ENCODE peak calls at places on chromosome X, in seven cellular contexts. F, T, Q, Y, H, K and P are unnamed samples. For H3K4me1 and H3K27me3, the result is how much of the 10 kb centered on the place peaks cover.

GRCh38 chrX:135505356-135505755 is 15.1 kb upstream of the INTS6L start:
- DNase-seq in F (no peak), T (no peak), Q (no peak), Y (no peak), H (no peak), K (no peak), P (no peak)

GRCh38 chrX:373641-374471 is 12.9 kb downstream of the PPP2R3B start:
- DNase-seq in F (no peak), T (peak), Q (no peak), Y (no peak), H (no peak), K (no peak), P (peak)

GRCh38 chrX:47311857-47312774 is 58.3 kb upstream of the ZNF157 start:
- DNase-seq in F (peak), T (no peak), Q (peak), Y (peak), H (peak), K (no peak), P (no peak)

GRCh38 chrX:118507766-118508165 is 12.2 kb downstream of the DOCK11 start:
- DNase-seq in F (no peak), T (no peak), Q (no peak), Y (no peak), H (no peak), K (no peak), P (no peak)

GRCh38 chrX:154333837-154334271 is 38.3 kb downstream of the TKTL1 start:
- DNase-seq in F (no peak), T (no peak), Q (no peak), Y (no peak), H (no peak), K (no peak), P (no peak)

GRCh38 chrX:35339796-35340195 is 397.2 kb downstream of the FAM47B start:
- DNase-seq in F (no peak), T (no peak), Q (no peak), Y (no peak), H (no peak), K (no peak), P (no peak)

GRCh38 chrX:84737471-84737871 is 235.2 kb upstream of the HDX start:
- DNase-seq in F (no peak), T (no peak), Q (no peak), Y (peak), H (no peak), K (no peak), P (peak)

GRCh38 chrX:114626323-114626722 is 42.4 kb downstream of the HTR2C start:
- DNase-seq in F (peak), T (no peak), Q (no peak), Y (no peak), H (no peak), K (no peak), P (no peak)

GRCh38 chrX:136525738-136526606 is 6.0 kb upstream of the VGLL1 start:
- DNase-seq in F (no peak), T (no peak), Q (peak), Y (peak), H (peak), K (no peak), P (peak)

GRCh38 chrX:63922221-63922620 is 137.2 kb upstream of the ARHGEF9 start:
- DNase-seq in F (no peak), T (no peak), Q (no peak), Y (no peak), H (no peak), K (no peak), P (no peak)

GRCh38 chrX:55640854-55641253 is 17.7 kb downstream of the FOXR2 start:
- DNase-seq in F (no peak), T (no peak), Q (no peak), Y (no peak), H (no peak), K (no peak), P (no peak)

GRCh38 chrX:135384161-135384836 is 37.4 kb upstream of the SMIM10L2A start:
- DNase-seq in F (no peak), T (no peak), Q (no peak), Y (no peak), H (no peak), K (no peak), P (no peak)

GRCh38 chrX:38578152-38578551 is 16.8 kb downstream of the TSPAN7 start:
- DNase-seq in F (no peak), T (no peak), Q (peak), Y (no peak), H (no peak), K (no peak), P (no peak)
- H3K27ac ChIP-seq in F (no peak), T (no peak), Q (peak), Y (no peak), H (no peak), K (no peak), P (no peak)

GRCh38 chrX:19852014-19853005 is 35.1 kb downstream of the SH3KBP1 start:
- DNase-seq in F (no peak), T (no peak), Q (no peak), Y (no peak), H (no peak), K (no peak), P (peak)

GRCh38 chrX:19862634-19863236 is 24.7 kb downstream of the SH3KBP1 start:
- DNase-seq in F (no peak), T (no peak), Q (no peak), Y (no peak), H (no peak), K (no peak), P (no peak)

GRCh38 chrX:19860571-19860970 is 26.8 kb downstream of the SH3KBP1 start:
- DNase-seq in F (no peak), T (no peak), Q (no peak), Y (no peak), H (no peak), K (no peak), P (no peak)

GRCh38 chrX:19855700-19856381 is 31.6 kb downstream of the SH3KBP1 start:
- DNase-seq in F (no peak), T (no peak), Q (no peak), Y (no peak), H (no peak), K (no peak), P (no peak)

GRCh38 chrX:19857131-19857530 is 30.3 kb downstream of the SH3KBP1 start:
- DNase-seq in F (no peak), T (no peak), Q (no peak), Y (no peak), H (no peak), K (no peak), P (no peak)
- H3K4me1 ChIP-seq in F (under half), T (under half), Q (under half), Y (under half), H (under half), K (under half), P (under half)

GRCh38 chrX:33171071-33171470 is 40.3 kb downstream of the DMD start:
- DNase-seq in F (no peak), T (no peak), Q (no peak), Y (no peak), H (no peak), K (no peak), P (no peak)
- H3K27me3 ChIP-seq in F (under half), T (under half), Q (under half), Y (under half), H (under half), K (under half), P (under half)

GRCh38 chrX:150363561-150364346 is 637 bp downstream of the MAMLD1 start:
- DNase-seq in F (peak), T (no peak), Q (peak), Y (no peak), H (peak), K (no peak), P (peak)
- H3K27ac ChIP-seq in F (peak), T (no peak), Q (peak), Y (peak), H (peak), K (peak), P (peak)

DNA sequence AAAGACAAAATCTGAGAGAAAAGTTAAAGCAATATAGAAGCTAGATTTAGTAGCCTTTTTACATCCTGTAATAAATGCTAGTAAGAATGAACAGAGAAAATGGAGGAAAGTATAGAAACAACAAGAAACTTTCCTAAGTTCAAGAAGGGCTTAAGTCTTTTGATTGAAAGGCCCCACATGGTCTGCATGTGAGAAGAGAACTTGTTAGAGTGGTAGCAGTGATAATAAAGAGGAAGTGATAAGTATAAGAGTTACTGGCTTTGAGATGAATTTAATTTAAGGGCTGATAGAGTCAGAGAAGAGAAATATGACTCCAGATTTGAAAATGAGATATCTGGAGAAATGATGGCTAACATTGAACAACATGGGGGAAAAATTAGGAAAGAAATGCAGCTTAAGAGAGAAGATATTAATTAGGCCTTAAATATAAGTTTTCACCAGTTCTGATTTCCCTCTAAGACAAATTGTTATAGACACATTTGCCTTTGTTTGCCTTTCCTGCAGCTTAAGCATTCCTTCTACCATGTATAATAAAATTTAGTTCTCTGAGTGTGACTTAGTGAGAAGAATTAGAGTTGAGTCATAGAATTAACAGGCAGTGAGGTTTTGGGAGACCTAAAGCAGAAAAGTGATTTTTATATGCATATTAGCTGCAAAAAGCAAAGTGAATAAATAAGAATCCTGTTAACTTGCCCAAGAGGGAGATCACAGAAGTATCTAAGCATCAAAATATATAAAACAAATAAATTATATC is 18.4 kb downstream of the ZFX start:
- DNase-seq in F (no peak), T (no peak), Q (no peak), Y (no peak), H (no peak), K (no peak), P (no peak)
- H3K4me1 ChIP-seq in F (under half), T (under half), Q (under half), Y (under half), H (under half), K (under half), P (half or more)